ENCODE peak calls at places on chromosomes 11 and 22, in five cellular contexts. E is GM20000, K is HCT116, I is mesothelial cell of epicardium, D is fibroblast of lung. T is an unnamed sample.

GRCh38 chr11:131787119-131787518 is 416.7 kb downstream of the NTM start:
- DNase-seq in E (no peak), D (no peak), I (no peak), K (no peak), T (no peak)

GRCh38 chr22:22759371-22759770 is 115.0 kb downstream of the GGTLC2 start:
- DNase-seq in D (no peak), I (no peak), E (no peak), K (no peak), T (no peak)

GRCh38 chr11:59510917-59511589 is at the start of gene OR4D9:
- DNase-seq in I (no peak), D (no peak), K (no peak), E (no peak), T (no peak)

GRCh38 chr11:120172054-120172881 is 34.4 kb upstream of the TRIM29 start:
- DNase-seq in E (peak; percentile 84), D (peak; percentile 61), K (peak; percentile 36), I (peak; percentile 53), T (peak; percentile 24)

GRCh38 chr22:45302047-45302446 is 7.7 kb upstream of the FAM118A start:
- DNase-seq in I (no peak), E (no peak), D (peak; percentile 81), K (no peak), T (no peak)

GRCh38 chr11:57542582-57542981 is 5.2 kb downstream of the SMTNL1 start:
- DNase-seq in I (no peak), K (no peak), D (no peak), E (no peak), T (no peak)

GRCh38 chr11:22626573-22627239 is 1.1 kb upstream of the FANCF start:
- DNase-seq in E (no peak), K (no peak), D (no peak), I (no peak), T (no peak)

GRCh38 chr11:60498853-60499252 is 6.3 kb downstream of the MS4A12 start:
- DNase-seq in K (no peak), D (no peak), I (no peak), E (no peak), T (no peak)

GRCh38 chr11:83685730-83686129 is 399.6 kb upstream of the CCDC90B start:
- DNase-seq in E (no peak), D (no peak), I (no peak), K (no peak), T (no peak)

GRCh38 chr11:126347751-126348628 is 7.5 kb upstream of the ST3GAL4 start:
- DNase-seq in K (no peak), E (no peak), I (no peak), D (no peak), T (no peak)

GRCh38 chr11:123454796-123455195 is 24.7 kb downstream of the GRAMD1B start:
- DNase-seq in D (no peak), K (no peak), I (no peak), E (no peak), T (no peak)

DNA sequence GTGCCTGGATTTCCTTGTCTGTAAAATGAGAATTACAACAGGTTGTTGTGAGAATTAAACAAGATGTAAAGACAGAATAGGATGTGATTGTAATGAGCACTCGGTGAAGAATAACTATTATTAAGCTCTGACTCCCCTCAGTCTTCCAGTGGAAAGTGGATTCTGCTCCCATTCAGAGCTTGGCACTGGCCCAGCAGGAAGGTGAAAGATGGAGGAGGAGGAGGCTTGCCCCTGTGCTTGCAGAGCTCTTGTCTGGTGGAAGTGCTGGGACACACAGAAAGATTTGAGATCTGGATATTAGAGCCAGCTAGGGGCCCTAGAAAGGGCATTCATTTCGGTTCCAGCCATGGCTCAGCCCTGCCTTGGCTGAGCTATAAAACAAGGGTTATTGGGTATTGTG is 28.2 kb downstream of the PHLDB1 start:
- DNase-seq in E (no peak), K (no peak), I (no peak), D (no peak), T (no peak)
- TF ChIP-seq CTCF in E (no peak), K (no peak), I (no peak), D (no peak), T (no peak)

GRCh38 chr11:396511-396947 is 2.5 kb downstream of the PKP3 start:
- DNase-seq in E (peak; percentile 71), I (no peak), D (peak; percentile 33), K (no peak), T (no peak)
- TF ChIP-seq CTCF in E (no peak), I (no peak), D (peak; percentile 33), K (no peak), T (no peak)

DNA sequence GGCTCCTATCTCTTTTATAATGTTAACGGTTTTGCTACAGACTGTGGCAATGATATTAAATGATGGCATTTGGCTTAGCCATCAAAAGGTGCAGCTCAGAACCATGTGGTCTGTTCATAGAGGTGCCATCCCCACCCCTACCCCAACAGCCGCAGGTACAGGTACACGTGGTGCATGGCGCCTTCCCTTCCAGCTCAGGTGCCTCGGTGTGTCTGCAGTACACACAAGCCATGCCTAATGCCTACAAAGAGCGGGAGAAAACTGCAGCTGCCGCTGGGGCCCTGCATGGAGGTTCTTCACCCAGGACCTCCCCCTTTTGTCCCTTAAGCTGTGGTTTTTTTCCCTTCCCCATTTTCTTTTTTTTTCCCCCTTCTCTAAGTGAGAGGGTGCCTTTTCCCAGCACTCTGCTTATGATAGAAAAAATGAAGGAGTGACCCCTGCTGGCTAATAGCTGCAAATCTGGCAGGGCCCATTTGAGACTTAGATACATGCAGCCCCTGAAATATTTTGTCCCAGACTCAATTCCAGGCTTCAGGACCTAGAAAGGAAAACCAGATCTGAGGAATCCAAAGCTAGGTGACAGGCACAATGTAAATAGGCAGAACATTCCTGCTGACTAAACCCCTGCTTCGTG is 6.5 kb downstream of the OR52M1 start:
- DNase-seq in I (no peak), E (peak; percentile 13), D (no peak), K (no peak), T (no peak)
- TF ChIP-seq CTCF in I (no peak), E (no peak), D (peak; percentile 14), K (peak; percentile 64), T (no peak)

DNA sequence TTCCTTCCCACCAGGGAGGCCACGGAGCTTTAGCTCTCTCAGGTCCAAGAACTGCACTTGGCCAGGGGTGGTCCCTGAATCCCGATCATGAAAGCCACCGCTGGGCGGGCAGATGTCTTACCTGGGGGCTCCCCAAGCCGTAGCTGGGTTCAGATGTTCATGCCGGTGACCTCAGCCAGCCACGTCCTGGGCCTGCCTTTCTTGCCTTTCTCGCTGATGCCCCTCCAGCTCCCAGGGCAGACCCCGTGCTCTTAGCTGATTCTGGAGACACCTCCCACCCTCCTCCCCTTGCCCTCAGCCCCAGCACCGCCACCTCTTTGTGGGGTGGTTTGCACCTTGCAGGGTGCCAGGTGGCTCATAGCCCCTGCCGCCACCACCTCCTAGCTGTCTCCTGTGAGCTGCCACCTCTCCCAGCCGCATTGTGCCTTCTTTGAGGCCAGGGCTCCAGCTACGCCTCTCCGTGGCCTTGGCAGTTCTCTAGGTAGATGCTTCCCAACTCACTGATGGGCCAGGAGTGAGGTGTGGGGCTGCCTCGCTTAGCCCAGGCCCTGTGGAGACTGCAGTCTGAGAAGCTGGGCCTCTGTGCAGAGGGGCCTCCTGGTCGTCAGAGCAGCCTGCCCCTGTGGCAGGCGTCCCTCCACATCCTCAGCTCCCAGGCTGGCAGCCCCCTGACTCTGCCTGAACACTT is 97.5 kb upstream of the B3GAT1 start:
- DNase-seq in K (no peak), I (peak; percentile 5), D (no peak), E (no peak), T (no peak)
- TF ChIP-seq CTCF in K (no peak), I (no peak), D (no peak), E (no peak), T (no peak)

T was measured in omental fat pad.